ENCODE peak calls at places on chromosomes 3 and 15, in five cellular contexts. One of them, this sample, is unnamed.

GRCh38 chr3:106176734-106177133 is 307.9 kb upstream of the CBLB start:
- DNase-seq in sigmoid colon: no peak
- DNase-seq in foreskin fibroblast: no peak
- DNase-seq in fibroblast of pulmonary artery: peak; percentile 33
- DNase-seq in heart left ventricle: no peak
- DNase-seq in this sample: peak; percentile 60

GRCh38 chr3:62611541-62612240 is 238.3 kb upstream of the FEZF2 start:
- DNase-seq in sigmoid colon: no peak
- DNase-seq in foreskin fibroblast: peak; percentile 61
- DNase-seq in fibroblast of pulmonary artery: peak; percentile 57
- DNase-seq in heart left ventricle: no peak
- DNase-seq in this sample: peak; percentile 55

GRCh38 chr3:177362646-177363045 is 165.4 kb upstream of the TBL1XR1 start:
- DNase-seq in sigmoid colon: no peak
- DNase-seq in foreskin fibroblast: no peak
- DNase-seq in fibroblast of pulmonary artery: no peak
- DNase-seq in heart left ventricle: no peak
- DNase-seq in this sample: no peak

GRCh38 chr3:47362704-47363103 is 18.1 kb upstream of the PTPN23 start:
- DNase-seq in sigmoid colon: no peak
- DNase-seq in foreskin fibroblast: no peak
- DNase-seq in fibroblast of pulmonary artery: peak; percentile 64
- DNase-seq in heart left ventricle: no peak
- DNase-seq in this sample: no peak

GRCh38 chr3:86175593-86175992 is 815.4 kb downstream of the VGLL3 start:
- DNase-seq in sigmoid colon: no peak
- DNase-seq in foreskin fibroblast: no peak
- DNase-seq in fibroblast of pulmonary artery: no peak
- DNase-seq in heart left ventricle: no peak
- DNase-seq in this sample: no peak

GRCh38 chr3:23646201-23646955 is 159.4 kb upstream of the UBE2E1 start:
- DNase-seq in sigmoid colon: no peak
- DNase-seq in foreskin fibroblast: no peak
- DNase-seq in fibroblast of pulmonary artery: no peak
- DNase-seq in heart left ventricle: no peak
- DNase-seq in this sample: no peak

GRCh38 chr15:60720493-60721231 is 241.7 kb upstream of the ICE2 start:
- DNase-seq in sigmoid colon: no peak
- DNase-seq in foreskin fibroblast: no peak
- DNase-seq in fibroblast of pulmonary artery: no peak
- DNase-seq in heart left ventricle: no peak
- DNase-seq in this sample: no peak

GRCh38 chr3:18544135-18544534 is 119.0 kb upstream of the SATB1 start:
- DNase-seq in sigmoid colon: no peak
- DNase-seq in foreskin fibroblast: no peak
- DNase-seq in fibroblast of pulmonary artery: no peak
- DNase-seq in heart left ventricle: no peak
- DNase-seq in this sample: no peak

GRCh38 chr3:58271901-58272501 is 34.0 kb upstream of the RPP14 start:
- DNase-seq in sigmoid colon: no peak
- DNase-seq in foreskin fibroblast: peak; percentile 77
- DNase-seq in fibroblast of pulmonary artery: peak; percentile 92
- DNase-seq in heart left ventricle: no peak
- DNase-seq in this sample: peak; percentile 95

GRCh38 chr15:57150066-57150865 is 226.0 kb upstream of the CGNL1 start:
- DNase-seq in sigmoid colon: no peak
- DNase-seq in foreskin fibroblast: no peak
- DNase-seq in fibroblast of pulmonary artery: no peak
- DNase-seq in heart left ventricle: no peak
- DNase-seq in this sample: peak; percentile 68

GRCh38 chr15:71278989-71279756 is 163.9 kb downstream of the THSD4 start:
- DNase-seq in sigmoid colon: peak; percentile 86
- DNase-seq in foreskin fibroblast: peak; percentile 94
- DNase-seq in fibroblast of pulmonary artery: peak; percentile 98
- DNase-seq in heart left ventricle: peak; percentile 51
- DNase-seq in this sample: peak; percentile 99

GRCh38 chr3:192745150-192745549 is 17.8 kb upstream of the FGF12 start:
- DNase-seq in sigmoid colon: no peak
- DNase-seq in foreskin fibroblast: no peak
- DNase-seq in fibroblast of pulmonary artery: no peak
- DNase-seq in heart left ventricle: no peak
- DNase-seq in this sample: no peak

GRCh38 chr3:99668044-99668443 is 29.6 kb downstream of the COL8A1 start:
- DNase-seq in sigmoid colon: no peak
- DNase-seq in foreskin fibroblast: no peak
- DNase-seq in fibroblast of pulmonary artery: no peak
- DNase-seq in heart left ventricle: no peak
- DNase-seq in this sample: no peak

GRCh38 chr15:58521293-58521991 is 89.7 kb downstream of the LIPC start:
- DNase-seq in sigmoid colon: no peak
- DNase-seq in foreskin fibroblast: peak; percentile 45
- DNase-seq in fibroblast of pulmonary artery: peak; percentile 90
- DNase-seq in heart left ventricle: no peak
- DNase-seq in this sample: peak; percentile 78

GRCh38 chr3:60720696-60721228 is 530.5 kb downstream of the FHIT start:
- DNase-seq in sigmoid colon: no peak
- DNase-seq in foreskin fibroblast: no peak
- DNase-seq in fibroblast of pulmonary artery: no peak
- DNase-seq in heart left ventricle: no peak
- DNase-seq in this sample: no peak

GRCh38 chr3:54215521-54215920 is 93.2 kb downstream of the CACNA2D3 start:
- DNase-seq in sigmoid colon: no peak
- DNase-seq in foreskin fibroblast: no peak
- DNase-seq in fibroblast of pulmonary artery: no peak
- DNase-seq in heart left ventricle: no peak
- DNase-seq in this sample: no peak

GRCh38 chr15:83613716-83614115 is 40.2 kb upstream of the ADAMTSL3 start:
- DNase-seq in sigmoid colon: no peak
- DNase-seq in foreskin fibroblast: no peak
- DNase-seq in fibroblast of pulmonary artery: peak; percentile 3
- DNase-seq in heart left ventricle: no peak
- DNase-seq in this sample: peak; percentile 59

GRCh38 chr3:122003112-122003511 is 18.9 kb downstream of the ILDR1 start:
- DNase-seq in sigmoid colon: no peak
- DNase-seq in foreskin fibroblast: no peak
- DNase-seq in fibroblast of pulmonary artery: no peak
- DNase-seq in heart left ventricle: no peak
- DNase-seq in this sample: peak; percentile 12

GRCh38 chr3:33278106-33278672 is 947 bp downstream of the FBXL2 start:
- DNase-seq in sigmoid colon: no peak
- DNase-seq in foreskin fibroblast: no peak
- DNase-seq in fibroblast of pulmonary artery: peak; percentile 8
- DNase-seq in heart left ventricle: no peak
- DNase-seq in this sample: no peak

GRCh38 chr3:106755336-106755735 is 621.9 kb upstream of the CCDC54 start:
- DNase-seq in sigmoid colon: no peak
- DNase-seq in foreskin fibroblast: no peak
- DNase-seq in fibroblast of pulmonary artery: no peak
- DNase-seq in heart left ventricle: no peak
- DNase-seq in this sample: no peak

GRCh38 chr15:68679961-68680371 is 101.2 kb downstream of the CORO2B start:
- DNase-seq in sigmoid colon: peak; percentile 46
- DNase-seq in foreskin fibroblast: no peak
- DNase-seq in fibroblast of pulmonary artery: no peak
- DNase-seq in heart left ventricle: no peak
- DNase-seq in this sample: no peak

GRCh38 chr3:9397911-9398714 is 698 bp downstream of the SETD5 start:
- DNase-seq in sigmoid colon: peak; percentile 79
- DNase-seq in foreskin fibroblast: no peak
- DNase-seq in fibroblast of pulmonary artery: peak; percentile 41
- DNase-seq in heart left ventricle: peak; percentile 48
- DNase-seq in this sample: peak; percentile 45

GRCh38 chr15:50250789-50251394 is 14.6 kb downstream of the HDC start:
- DNase-seq in sigmoid colon: no peak
- DNase-seq in foreskin fibroblast: no peak
- DNase-seq in fibroblast of pulmonary artery: no peak
- DNase-seq in heart left ventricle: no peak
- DNase-seq in this sample: no peak

GRCh38 chr3:14431556-14431927 is 29.1 kb downstream of the SLC6A6 start:
- DNase-seq in sigmoid colon: no peak
- DNase-seq in foreskin fibroblast: no peak
- DNase-seq in fibroblast of pulmonary artery: no peak
- DNase-seq in heart left ventricle: no peak
- DNase-seq in this sample: no peak

GRCh38 chr3:14431928-14432834 is 29.8 kb downstream of the SLC6A6 start:
- DNase-seq in sigmoid colon: peak; percentile 87
- DNase-seq in foreskin fibroblast: peak; percentile 91
- DNase-seq in fibroblast of pulmonary artery: peak; percentile 76
- DNase-seq in heart left ventricle: peak; percentile 85
- DNase-seq in this sample: peak; percentile 55

GRCh38 chr3:14434105-14434504 is 31.7 kb downstream of the SLC6A6 start:
- DNase-seq in sigmoid colon: no peak
- DNase-seq in foreskin fibroblast: peak; percentile 79
- DNase-seq in fibroblast of pulmonary artery: peak; percentile 53
- DNase-seq in heart left ventricle: no peak
- DNase-seq in this sample: no peak

GRCh38 chr3:14434541-14435151 is 32.2 kb downstream of the SLC6A6 start:
- DNase-seq in sigmoid colon: no peak
- DNase-seq in foreskin fibroblast: no peak
- DNase-seq in fibroblast of pulmonary artery: no peak
- DNase-seq in heart left ventricle: no peak
- DNase-seq in this sample: no peak

DNA sequence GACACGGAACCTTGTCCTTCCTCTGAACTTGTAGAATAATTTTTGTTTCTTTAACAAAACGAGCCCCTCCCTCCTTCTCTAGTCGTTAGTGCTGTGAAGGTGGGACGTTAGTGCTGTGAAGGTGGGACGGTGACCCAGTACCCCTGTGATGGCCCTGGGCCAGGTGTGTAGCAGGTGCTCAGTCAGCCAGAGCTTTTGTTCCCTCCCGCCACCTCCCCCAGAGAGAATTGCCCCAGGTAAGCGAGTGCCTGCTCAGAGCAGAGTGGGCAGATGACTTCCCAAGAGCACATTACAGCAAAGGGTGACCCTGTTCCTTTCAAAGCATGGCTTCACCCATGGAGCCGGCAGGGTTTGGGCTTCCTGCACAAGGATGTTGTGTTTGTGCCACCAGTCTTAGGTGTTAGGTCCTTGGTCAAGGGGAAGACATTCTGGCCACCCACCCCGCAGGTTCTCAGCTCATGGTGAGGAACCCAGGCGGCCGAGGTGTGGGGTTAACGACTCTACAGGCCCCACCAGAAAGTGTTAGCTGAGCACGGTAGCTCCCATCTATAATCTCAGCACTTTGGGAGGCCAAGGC is 30.7 kb downstream of the SLC6A6 start:
- DNase-seq in sigmoid colon: no peak
- DNase-seq in foreskin fibroblast: no peak
- DNase-seq in fibroblast of pulmonary artery: no peak
- DNase-seq in heart left ventricle: no peak
- DNase-seq in this sample: no peak
- H3K4me3 ChIP-seq in sigmoid colon: no peak overlapping the region
- H3K4me3 ChIP-seq in foreskin fibroblast: no peak overlapping the region
- H3K4me3 ChIP-seq in fibroblast of pulmonary artery: no peak overlapping the region
- H3K4me3 ChIP-seq in heart left ventricle: no peak overlapping the region
- H3K4me3 ChIP-seq in this sample: no peak overlapping the region

DNA sequence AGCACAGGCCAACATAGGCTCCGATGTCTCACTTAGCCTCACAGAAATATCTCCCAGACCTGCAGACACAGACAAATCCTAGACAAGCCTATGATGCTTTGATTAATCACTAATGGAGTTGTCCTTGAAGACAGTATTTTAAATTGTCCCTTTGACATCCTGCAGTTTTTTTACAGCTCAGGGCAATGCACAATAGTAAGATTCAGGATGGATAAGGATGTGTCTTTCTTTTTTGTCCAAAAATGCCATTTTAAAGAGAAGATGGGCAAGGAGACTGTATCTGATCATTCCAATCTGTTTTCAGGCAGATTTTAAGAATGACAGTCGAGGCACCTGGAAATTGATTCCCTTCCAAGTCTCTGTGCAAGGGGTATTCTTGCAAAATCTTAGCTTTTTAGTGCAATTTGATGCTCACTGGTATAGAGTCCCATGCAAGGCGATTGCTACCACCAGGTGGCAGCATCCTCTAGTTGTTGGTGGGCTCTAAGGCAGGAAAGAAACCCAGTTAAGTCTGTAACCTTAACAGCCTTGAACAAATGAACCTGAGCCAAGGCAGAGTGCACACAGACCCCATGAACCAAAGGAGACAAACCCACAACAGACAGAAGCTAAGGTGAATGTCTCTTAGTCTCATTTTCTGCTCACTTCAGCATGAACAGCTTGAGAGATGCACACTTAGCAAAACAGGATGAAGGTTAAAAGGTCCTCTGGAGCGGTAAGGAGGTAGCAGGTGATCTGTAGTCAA is 51.2 kb upstream of the MINAR1 start:
- DNase-seq in sigmoid colon: peak; percentile 71
- DNase-seq in foreskin fibroblast: peak; percentile 66
- DNase-seq in fibroblast of pulmonary artery: peak; percentile 83
- DNase-seq in heart left ventricle: peak; percentile 70
- DNase-seq in this sample: peak; percentile 89
- TF ChIP-seq CTCF in sigmoid colon: peak; percentile 66
- TF ChIP-seq CTCF in foreskin fibroblast: peak; percentile 92
- TF ChIP-seq CTCF in fibroblast of pulmonary artery: peak; percentile 96
- TF ChIP-seq CTCF in heart left ventricle: peak; percentile 91
- TF ChIP-seq CTCF in this sample: peak; percentile 99

DNA sequence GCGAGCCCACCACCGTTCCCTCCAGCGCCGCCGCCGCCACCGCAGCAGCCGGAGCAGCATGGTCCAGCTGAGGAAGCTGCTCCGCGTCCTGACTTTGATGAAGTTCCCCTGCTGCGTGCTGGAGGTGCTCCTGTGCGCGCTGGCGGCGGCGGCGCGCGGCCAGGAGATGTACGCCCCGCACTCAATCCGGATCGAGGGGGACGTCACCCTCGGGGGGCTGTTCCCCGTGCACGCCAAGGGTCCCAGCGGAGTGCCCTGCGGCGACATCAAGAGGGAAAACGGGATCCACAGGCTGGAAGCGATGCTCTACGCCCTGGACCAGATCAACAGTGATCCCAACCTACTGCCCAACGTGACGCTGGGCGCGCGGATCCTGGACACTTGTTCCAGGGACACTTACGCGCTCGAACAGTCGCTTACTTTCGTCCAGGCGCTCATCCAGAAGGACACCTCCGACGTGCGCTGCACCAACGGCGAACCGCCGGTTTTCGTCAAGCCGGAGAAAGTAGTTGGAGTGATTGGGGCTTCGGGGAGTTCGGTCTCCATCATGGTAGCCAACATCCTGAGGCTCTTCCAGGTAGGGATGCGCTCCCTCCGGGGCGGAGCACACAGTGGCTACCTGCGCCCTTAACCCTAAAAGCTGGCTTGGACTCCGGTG is 545 bp downstream of the GRM7 start:
- DNase-seq in sigmoid colon: no peak
- DNase-seq in foreskin fibroblast: no peak
- DNase-seq in fibroblast of pulmonary artery: no peak
- DNase-seq in heart left ventricle: no peak
- DNase-seq in this sample: no peak
- H3K4me3 ChIP-seq in sigmoid colon: peak overlapping the region; percentile 21
- H3K4me3 ChIP-seq in foreskin fibroblast: no peak overlapping the region
- H3K4me3 ChIP-seq in fibroblast of pulmonary artery: no peak overlapping the region
- H3K4me3 ChIP-seq in heart left ventricle: peak overlapping the region; percentile 7
- H3K4me3 ChIP-seq in this sample: no peak overlapping the region

DNA sequence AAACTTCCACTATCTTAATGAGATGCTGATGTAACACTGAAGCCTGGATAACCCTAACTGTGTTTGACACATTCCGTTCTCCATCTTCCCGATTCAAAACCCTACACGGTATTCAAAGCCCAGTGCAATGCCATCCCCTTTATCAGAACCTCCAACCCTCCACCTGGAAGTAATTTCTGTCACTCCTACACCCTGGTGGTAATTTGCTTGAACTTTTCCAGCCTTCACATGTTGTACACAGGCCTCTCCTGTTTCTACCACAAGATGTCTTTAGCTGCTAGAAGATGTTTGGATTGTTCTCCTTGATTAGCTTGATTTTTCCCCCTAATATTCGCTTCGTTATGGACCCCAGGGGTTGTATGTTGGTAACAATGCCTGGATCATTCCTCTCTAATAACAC is 208.9 kb downstream of the CHST2 start:
- DNase-seq in sigmoid colon: no peak
- DNase-seq in foreskin fibroblast: no peak
- DNase-seq in fibroblast of pulmonary artery: no peak
- DNase-seq in heart left ventricle: no peak
- DNase-seq in this sample: peak; percentile 49
- TF ChIP-seq CTCF in sigmoid colon: no peak
- TF ChIP-seq CTCF in foreskin fibroblast: peak; percentile 26
- TF ChIP-seq CTCF in fibroblast of pulmonary artery: peak; percentile 6
- TF ChIP-seq CTCF in heart left ventricle: no peak
- TF ChIP-seq CTCF in this sample: peak; percentile 47